ENCODE peak calls at places on chromosomes 4 and X, in six cellular contexts. P, G, X, Y, D and O are unnamed samples.

GRCh38 chr4:120870279-120870673 is 52.2 kb downstream of the PRDM5 start:
- DNase-seq in P (no peak), G (peak), X (no peak), Y (no peak), D (no peak), O (no peak)

GRCh38 chrX:38262715-38263620 is 42.3 kb upstream of the SRPX start:
- DNase-seq in P (no peak), G (no peak), X (no peak), Y (no peak), D (no peak), O (no peak)

GRCh38 chrX:40050532-40050931 is 47.2 kb downstream of the BCOR start:
- DNase-seq in P (no peak), G (peak), X (no peak), Y (no peak), D (no peak), O (no peak)

GRCh38 chr4:169253087-169253675 is 17.6 kb downstream of the SH3RF1 start:
- DNase-seq in P (no peak), G (no peak), X (no peak), Y (no peak), D (peak), O (no peak)

GRCh38 chr4:56739104-56739777 is 58.1 kb upstream of the HOPX start:
- DNase-seq in P (no peak), G (no peak), X (no peak), Y (no peak), D (no peak), O (no peak)

GRCh38 chrX:77749695-77750094 is 36.3 kb downstream of the ATRX start:
- DNase-seq in P (no peak), G (no peak), X (no peak), Y (no peak), D (no peak), O (no peak)

GRCh38 chr4:22019676-22020075 is 71.1 kb upstream of the KCNIP4 start:
- DNase-seq in P (no peak), G (no peak), X (no peak), Y (no peak), D (no peak), O (no peak)

GRCh38 chr4:78762529-78762928 is 13.6 kb upstream of the BMP2K start:
- DNase-seq in P (no peak), G (no peak), X (no peak), Y (no peak), D (no peak), O (no peak)

GRCh38 chr4:173399016-173399415 is at the start of gene SCRG1:
- DNase-seq in P (no peak), G (no peak), X (no peak), Y (no peak), D (no peak), O (no peak)

GRCh38 chr4:106208481-106209460 is 107.2 kb downstream of the TBCK start:
- DNase-seq in P (no peak), G (no peak), X (no peak), Y (no peak), D (no peak), O (no peak)

GRCh38 chr4:54063224-54063623 is 1.2 kb downstream of the CHIC2 start:
- DNase-seq in P (peak), G (no peak), X (no peak), Y (no peak), D (no peak), O (no peak)

GRCh38 chrX:71621644-71622346 is 3.5 kb upstream of the CXCR3 start:
- DNase-seq in P (no peak), G (no peak), X (no peak), Y (no peak), D (no peak), O (no peak)

GRCh38 chrX:372856-373640 is 13.7 kb downstream of the PPP2R3B start:
- DNase-seq in P (peak), G (peak), X (no peak), Y (peak), D (no peak), O (no peak)

GRCh38 chrX:16125520-16126149 is 2.3 kb downstream of the GRPR start:
- DNase-seq in P (no peak), G (no peak), X (no peak), Y (no peak), D (no peak), O (no peak)

GRCh38 chrX:116009871-116010710 is 160.5 kb upstream of the AGTR2 start:
- DNase-seq in P (peak), G (no peak), X (no peak), Y (no peak), D (peak), O (no peak)

GRCh38 chr4:925171-925570 is 6.9 kb downstream of the GAK start:
- DNase-seq in P (no peak), G (no peak), X (no peak), Y (no peak), D (no peak), O (no peak)

GRCh38 chr4:76377922-76378321 is 43.0 kb downstream of the CCDC158 start:
- DNase-seq in P (peak), G (peak), X (no peak), Y (no peak), D (peak), O (no peak)

GRCh38 chr4:45442466-45442865 is 681.4 kb downstream of the GABRG1 start:
- DNase-seq in P (no peak), G (no peak), X (no peak), Y (no peak), D (peak), O (no peak)

GRCh38 chr4:88158360-88159136 is at the start of gene ABCG2:
- DNase-seq in P (peak), G (no peak), X (peak), Y (no peak), D (peak), O (no peak)

GRCh38 chrX:24023972-24024664 is 2.9 kb downstream of the KLHL15 start:
- DNase-seq in P (no peak), G (peak), X (no peak), Y (no peak), D (no peak), O (no peak)

GRCh38 chrX:56947695-56948094 is 47.6 kb downstream of the SPIN3 start:
- DNase-seq in P (no peak), G (no peak), X (no peak), Y (no peak), D (no peak), O (no peak)

GRCh38 chr4:174794706-174795105 is 34.3 kb downstream of the GLRA3 start:
- DNase-seq in P (no peak), G (no peak), X (no peak), Y (no peak), D (no peak), O (no peak)

GRCh38 chr4:142547974-142548373 is 298.1 kb downstream of the INPP4B start:
- DNase-seq in P (no peak), G (no peak), X (no peak), Y (no peak), D (no peak), O (no peak)

GRCh38 chrX:20265726-20266681 is 705 bp downstream of the RPS6KA3 start:
- DNase-seq in P (peak), G (peak), X (no peak), Y (peak), D (peak), O (no peak)

GRCh38 chr4:182189107-182189878 is 53.9 kb upstream of the TENM3 start:
- DNase-seq in P (no peak), G (no peak), X (no peak), Y (no peak), D (peak), O (no peak)

GRCh38 chr4:110211007-110211769 is 12.8 kb upstream of the ELOVL6 start:
- DNase-seq in P (peak), G (peak), X (no peak), Y (no peak), D (peak), O (no peak)

GRCh38 chrX:38839269-38839668 is 38.0 kb downstream of the MID1IP1 start:
- DNase-seq in P (no peak), G (no peak), X (no peak), Y (no peak), D (no peak), O (no peak)

GRCh38 chr4:110526589-110526988 is 50.6 kb downstream of the ENPEP start:
- DNase-seq in P (no peak), G (no peak), X (no peak), Y (no peak), D (no peak), O (no peak)

GRCh38 chr4:95985051-95985450 is 145.2 kb downstream of the PDHA2 start:
- DNase-seq in P (no peak), G (no peak), X (no peak), Y (no peak), D (no peak), O (no peak)

GRCh38 chrX:29890646-29891200 is 324.6 kb upstream of the MAGEB2 start:
- DNase-seq in P (no peak), G (no peak), X (no peak), Y (no peak), D (no peak), O (no peak)

GRCh38 chr4:7236847-7237246 is 44.5 kb downstream of the SORCS2 start:
- DNase-seq in P (no peak), G (no peak), X (no peak), Y (no peak), D (no peak), O (no peak)

GRCh38 chrX:109840585-109840984 is 107.5 kb upstream of the ACSL4 start:
- DNase-seq in P (no peak), G (no peak), X (no peak), Y (no peak), D (no peak), O (no peak)

GRCh38 chr4:114077610-114078009 is 98.2 kb upstream of the ARSJ start:
- DNase-seq in P (no peak), G (no peak), X (no peak), Y (no peak), D (no peak), O (no peak)

GRCh38 chr4:38190717-38191178 is 230.6 kb downstream of the PTTG2 start:
- DNase-seq in P (no peak), G (no peak), X (no peak), Y (peak), D (no peak), O (no peak)

GRCh38 chrX:138287200-138287865 is 424.2 kb downstream of the FGF13 start:
- DNase-seq in P (no peak), G (no peak), X (no peak), Y (no peak), D (no peak), O (no peak)

GRCh38 chrX:72169008-72169728 is 12.4 kb upstream of the PIN4 start:
- DNase-seq in P (no peak), G (no peak), X (no peak), Y (no peak), D (no peak), O (no peak)

GRCh38 chr4:80197132-80197573 is at the start of gene PRDM8:
- DNase-seq in P (no peak), G (no peak), X (no peak), Y (no peak), D (peak), O (no peak)

GRCh38 chrX:46665232-46666162 is 91.9 kb downstream of the CHST7 start:
- DNase-seq in P (no peak), G (no peak), X (no peak), Y (no peak), D (no peak), O (no peak)

GRCh38 chrX:121000589-121000988 is 15.0 kb upstream of the CT47A1 start:
- DNase-seq in P (peak), G (peak), X (no peak), Y (no peak), D (no peak), O (no peak)
- TF ChIP-seq CTCF in P (no peak), G (peak), X (peak), Y (no peak), D (no peak), O (peak)

DNA sequence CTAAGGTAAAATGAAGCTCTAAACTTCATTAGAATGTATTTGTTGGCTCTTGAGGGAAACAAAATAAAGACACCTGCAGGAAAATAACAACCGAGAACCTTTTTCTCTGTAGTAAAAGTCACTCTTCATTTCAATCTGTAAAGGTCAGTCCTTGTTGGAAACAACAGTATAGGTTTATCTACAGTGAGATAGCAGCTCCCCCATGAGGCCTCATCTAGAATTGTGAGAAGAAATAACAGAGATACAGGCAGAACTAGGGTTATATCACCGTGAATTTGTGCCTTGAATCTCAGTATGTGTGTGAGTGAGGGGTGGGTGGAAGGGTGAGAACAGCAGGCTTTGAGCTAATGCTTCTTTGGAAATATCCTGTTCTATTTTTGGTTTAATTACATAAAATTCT is 107.8 kb upstream of the FMR1 start:
- DNase-seq in P (peak), G (peak), X (no peak), Y (no peak), D (no peak), O (no peak)
- TF ChIP-seq CTCF in P (peak), G (peak), X (peak), Y (no peak), D (no peak), O (peak)

GRCh38 chr4:125762537-125762936 is 447.8 kb downstream of the FAT4 start:
- DNase-seq in P (no peak), G (no peak), X (no peak), Y (no peak), D (peak), O (no peak)
- TF ChIP-seq CTCF in P (no peak), G (no peak), X (peak), Y (no peak), D (peak), O (peak)

DNA sequence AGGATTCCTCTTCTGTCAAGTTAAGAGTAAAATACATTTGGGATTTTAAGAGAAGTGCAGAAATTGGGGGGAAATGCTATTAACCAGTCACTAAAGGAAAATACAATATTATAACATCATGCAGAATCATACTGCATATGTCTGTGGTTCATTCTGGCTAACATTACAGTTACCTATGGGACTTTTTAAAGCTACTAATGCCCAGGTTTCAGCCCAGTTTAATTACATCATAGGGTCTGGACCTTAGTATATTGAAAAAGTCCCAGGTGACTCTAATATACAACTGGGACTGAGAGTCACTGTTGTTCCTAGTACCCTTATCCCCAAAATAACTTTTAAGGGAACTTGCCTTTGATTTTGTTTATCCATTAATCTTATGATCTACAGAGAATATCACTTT is 10.0 kb downstream of the ABCE1 start:
- DNase-seq in P (no peak), G (no peak), X (no peak), Y (no peak), D (no peak), O (no peak)
- TF ChIP-seq CTCF in P (no peak), G (no peak), X (no peak), Y (no peak), D (no peak), O (no peak)

GRCh38 chrX:123881330-123881729 is 21.5 kb downstream of the XIAP start:
- DNase-seq in P (no peak), G (no peak), X (no peak), Y (no peak), D (no peak), O (no peak)

DNA sequence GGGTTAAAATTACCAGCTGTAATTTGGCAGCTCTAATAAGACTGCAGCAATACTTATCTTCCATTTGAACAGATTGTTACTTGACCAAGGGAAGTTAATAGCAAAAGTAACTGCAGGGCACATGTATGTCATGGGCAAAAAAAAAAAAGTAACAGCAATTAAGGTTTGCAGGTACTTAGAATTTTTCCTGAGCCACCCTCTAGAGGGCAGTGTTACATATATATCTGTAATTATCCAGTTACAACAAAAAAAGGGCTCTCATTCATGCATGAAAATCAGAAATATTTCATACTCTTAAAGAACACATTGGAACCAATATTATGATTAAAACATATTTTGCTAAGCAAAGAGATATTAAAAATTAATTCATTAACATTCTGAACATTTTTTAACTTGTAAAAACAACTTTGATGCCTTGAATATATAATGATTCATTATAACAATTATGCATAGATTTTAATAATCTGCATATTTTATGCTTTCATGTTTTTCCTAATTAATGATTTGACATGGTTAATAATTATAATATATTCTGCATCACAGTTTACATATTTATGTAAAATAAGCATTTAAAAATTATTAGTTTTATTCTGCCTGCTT is 25.1 kb downstream of the XIAP start:
- DNase-seq in P (peak), G (peak), X (no peak), Y (no peak), D (peak), O (no peak)
- TF ChIP-seq CTCF in P (peak), G (peak), X (peak), Y (peak), D (peak), O (peak)

DNA sequence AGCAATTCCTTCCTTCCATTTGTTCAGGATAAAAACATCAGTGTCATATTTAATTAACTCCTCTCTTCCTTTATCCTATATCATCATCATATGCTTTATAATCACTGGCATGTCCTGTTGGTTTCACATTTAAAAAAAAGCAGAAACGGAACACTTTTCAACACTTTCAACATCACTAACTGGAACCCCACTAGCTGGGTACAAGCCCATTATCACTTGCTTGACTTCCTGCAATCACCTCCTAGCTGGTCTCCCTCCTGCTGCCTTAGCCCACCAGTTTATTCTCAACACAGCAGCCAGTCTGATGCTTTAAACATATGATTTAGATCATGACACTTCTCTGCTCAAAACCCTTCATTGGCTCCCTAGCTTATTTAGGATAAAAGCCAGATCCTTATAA is 116.4 kb upstream of the LSM6 start:
- DNase-seq in P (peak), G (peak), X (no peak), Y (no peak), D (no peak), O (no peak)
- TF ChIP-seq CTCF in P (no peak), G (no peak), X (no peak), Y (no peak), D (no peak), O (no peak)